ENCODE peak calls at places on chromosomes 3 and 15, in four cellular contexts. One of them, this sample, is unnamed.

GRCh38 chr15:22259881-22260421 is 179.6 kb downstream of the OR4M2 start:
- DNase-seq in RPMI8226: no peak
- DNase-seq in endothelial cell: no peak
- DNase-seq in SK-N-MC: no peak
- DNase-seq in this sample: no peak

GRCh38 chr15:87200149-87200548 is 1056.4 kb downstream of the NTRK3 start:
- DNase-seq in RPMI8226: no peak
- DNase-seq in SK-N-MC: no peak
- DNase-seq in endothelial cell: no peak
- DNase-seq in this sample: no peak

GRCh38 chr3:193673845-193674244 is 80.8 kb downstream of the OPA1 start:
- DNase-seq in RPMI8226: no peak
- DNase-seq in SK-N-MC: no peak
- DNase-seq in endothelial cell: peak
- DNase-seq in this sample: no peak

GRCh38 chr3:16828815-16829214 is 55.9 kb upstream of the PLCL2 start:
- DNase-seq in endothelial cell: peak
- DNase-seq in RPMI8226: peak
- DNase-seq in SK-N-MC: no peak
- DNase-seq in this sample: no peak

GRCh38 chr15:26807517-26808427 is 34.9 kb upstream of the GABRB3 start:
- DNase-seq in endothelial cell: no peak
- DNase-seq in RPMI8226: no peak
- DNase-seq in SK-N-MC: no peak
- DNase-seq in this sample: no peak

GRCh38 chr15:66896611-66897010 is 168.8 kb upstream of the SMAD3 start:
- DNase-seq in SK-N-MC: no peak
- DNase-seq in RPMI8226: no peak
- DNase-seq in endothelial cell: no peak
- DNase-seq in this sample: no peak

GRCh38 chr15:80423215-80423614 is 19.0 kb downstream of the ARNT2 start:
- DNase-seq in endothelial cell: no peak
- DNase-seq in RPMI8226: no peak
- DNase-seq in SK-N-MC: no peak
- DNase-seq in this sample: no peak

GRCh38 chr15:57527382-57528091 is 64.2 kb upstream of the MYZAP start:
- DNase-seq in SK-N-MC: peak
- DNase-seq in RPMI8226: peak
- DNase-seq in endothelial cell: peak
- DNase-seq in this sample: peak

GRCh38 chr3:111072016-111072891 is 638 bp downstream of the NECTIN3 start:
- DNase-seq in endothelial cell: peak
- DNase-seq in SK-N-MC: no peak
- DNase-seq in RPMI8226: no peak
- DNase-seq in this sample: no peak

GRCh38 chr15:66154581-66154980 is 99.0 kb downstream of the MEGF11 start:
- DNase-seq in SK-N-MC: no peak
- DNase-seq in RPMI8226: no peak
- DNase-seq in endothelial cell: no peak
- DNase-seq in this sample: peak

GRCh38 chr15:47384316-47384715 is 333.0 kb upstream of the SEMA6D start:
- DNase-seq in SK-N-MC: no peak
- DNase-seq in RPMI8226: no peak
- DNase-seq in endothelial cell: peak
- DNase-seq in this sample: no peak